ENCODE peak calls at places on chromosomes 7 and 10, in five cellular contexts. R is HepG2, J is SK-N-SH, X is H1, V is K562. Q is an unnamed sample.

GRCh38 chr10:124388476-124388822 is 30.3 kb downstream of the OAT start:
- DNase-seq in R (no peak), V (no peak), X (no peak), J (no peak), Q (no peak)

GRCh38 chr7:20776214-20776875 is 10.3 kb downstream of the SP8 start:
- DNase-seq in X (no peak), J (no peak), V (no peak), R (no peak), Q (no peak)

GRCh38 chr10:60955957-60956425 is 12.0 kb upstream of the RHOBTB1 start:
- DNase-seq in X (no peak), R (peak), J (no peak), V (no peak), Q (peak)

GRCh38 chr10:79068562-79069324 is at the start of gene ZMIZ1:
- DNase-seq in R (peak), V (peak), J (peak), X (no peak), Q (peak)

GRCh38 chr7:98163704-98164478 is 47.3 kb upstream of the BHLHA15 start:
- DNase-seq in R (no peak), J (no peak), X (no peak), V (no peak), Q (no peak)

GRCh38 chr10:99775850-99776249 is 6.6 kb upstream of the ABCC2 start:
- DNase-seq in V (no peak), X (no peak), J (peak), R (peak), Q (no peak)

GRCh38 chr7:155589001-155589980 is 42.9 kb upstream of the CNPY1 start:
- DNase-seq in X (no peak), R (no peak), V (no peak), J (no peak), Q (no peak)

GRCh38 chr10:21171936-21172773 is 275.0 kb upstream of the NEBL start:
- DNase-seq in X (no peak), R (no peak), J (no peak), V (no peak), Q (no peak)

GRCh38 chr10:70142555-70142954 is 3.9 kb downstream of the TYSND1 start:
- DNase-seq in V (no peak), J (no peak), X (no peak), R (no peak), Q (no peak)

GRCh38 chr10:14661818-14662217 is 112.9 kb downstream of the FAM107B start:
- DNase-seq in J (no peak), X (no peak), R (no peak), V (no peak), Q (no peak)

GRCh38 chr10:98404571-98405396 is 10.2 kb downstream of the PYROXD2 start:
- DNase-seq in R (no peak), V (no peak), J (no peak), X (no peak), Q (no peak)

GRCh38 chr10:89975716-89976243 is 274.4 kb downstream of the KIF20B start:
- DNase-seq in R (no peak), X (no peak), V (no peak), J (no peak), Q (no peak)

GRCh38 chr7:127943541-127944521 is 87.4 kb downstream of the LRRC4 start:
- DNase-seq in V (no peak), J (peak), R (no peak), X (no peak), Q (no peak)

GRCh38 chr7:92751902-92752901 is 84.2 kb downstream of the CDK6 start:
- DNase-seq in J (no peak), R (peak), X (no peak), V (no peak), Q (no peak)

GRCh38 chr7:102117743-102118142 is 168.9 kb upstream of the SH2B2 start:
- DNase-seq in J (peak), V (no peak), X (no peak), R (no peak), Q (no peak)

GRCh38 chr7:12028508-12028907 is 182.6 kb upstream of the TMEM106B start:
- DNase-seq in V (no peak), X (no peak), J (no peak), R (no peak), Q (no peak)

GRCh38 chr10:84606428-84606827 is 278.0 kb downstream of the CCSER2 start:
- DNase-seq in J (no peak), R (no peak), X (no peak), V (no peak), Q (no peak)

DNA sequence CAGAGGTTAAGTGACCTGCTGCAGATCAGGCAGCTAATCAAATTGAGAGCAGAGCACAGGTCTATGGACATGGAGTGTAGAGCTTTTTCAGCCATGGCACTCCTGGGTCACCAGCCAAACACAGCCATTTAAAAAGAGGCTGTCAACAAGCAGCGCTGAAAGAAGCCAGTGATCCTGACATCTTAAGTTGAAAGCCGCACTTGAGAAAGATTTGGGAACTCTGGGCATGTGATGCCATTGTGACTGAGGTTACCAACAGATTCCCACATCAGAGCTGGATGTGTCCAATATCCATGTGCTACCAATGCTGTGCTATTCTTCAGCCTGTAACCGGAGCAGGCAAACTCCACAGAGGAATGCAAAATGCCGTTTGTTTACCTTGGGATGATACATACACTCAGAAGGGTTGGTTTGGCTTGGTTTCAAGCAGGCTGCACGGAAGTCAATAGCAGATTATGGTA is 56.2 kb upstream of the ABLIM1 start:
- DNase-seq in J (no peak), V (no peak), R (peak), X (no peak), Q (peak)
- TF ChIP-seq JUND in J (no peak), V (no peak), R (peak), X (no peak), Q (no peak)

GRCh38 chr7:31663072-31663471 is 23.9 kb upstream of the PPP1R17 start:
- DNase-seq in R (peak), X (peak), V (no peak), J (no peak), Q (no peak)
- TF ChIP-seq JUND in R (no peak), X (no peak), V (no peak), J (no peak), Q (no peak)

GRCh38 chr10:132447446-132448247 is 50.6 kb downstream of the PWWP2B start:
- DNase-seq in R (peak), X (no peak), J (no peak), V (no peak), Q (peak)
- TF ChIP-seq JUND in R (no peak), X (no peak), J (no peak), V (no peak), Q (no peak)

GRCh38 chr7:7433736-7434260 is 101.9 kb downstream of the COL28A1 start:
- DNase-seq in R (no peak), J (no peak), X (no peak), V (no peak), Q (no peak)

GRCh38 chr7:7432979-7433378 is 102.7 kb downstream of the COL28A1 start:
- DNase-seq in R (no peak), J (no peak), V (no peak), X (no peak), Q (no peak)

GRCh38 chr7:7434379-7434778 is 101.3 kb downstream of the COL28A1 start:
- DNase-seq in J (no peak), V (no peak), X (no peak), R (no peak), Q (no peak)

GRCh38 chr7:7438851-7439250 is 96.8 kb downstream of the COL28A1 start:
- DNase-seq in R (peak), X (peak), V (no peak), J (no peak), Q (no peak)

GRCh38 chr7:7435978-7436377 is 99.7 kb downstream of the COL28A1 start:
- DNase-seq in X (no peak), R (no peak), V (no peak), J (no peak), Q (no peak)
- TF ChIP-seq JUND in X (no peak), R (no peak), V (no peak), J (no peak), Q (no peak)

GRCh38 chr10:3570855-3571266 is 214.1 kb downstream of the KLF6 start:
- DNase-seq in V (no peak), X (no peak), J (no peak), R (no peak), Q (no peak)
- TF ChIP-seq JUND in V (no peak), X (no peak), J (no peak), R (no peak), Q (no peak)

GRCh38 chr7:125971656-125972055 is 1042.0 kb upstream of the POT1 start:
- DNase-seq in R (no peak), V (no peak), X (no peak), J (no peak), Q (no peak)

DNA sequence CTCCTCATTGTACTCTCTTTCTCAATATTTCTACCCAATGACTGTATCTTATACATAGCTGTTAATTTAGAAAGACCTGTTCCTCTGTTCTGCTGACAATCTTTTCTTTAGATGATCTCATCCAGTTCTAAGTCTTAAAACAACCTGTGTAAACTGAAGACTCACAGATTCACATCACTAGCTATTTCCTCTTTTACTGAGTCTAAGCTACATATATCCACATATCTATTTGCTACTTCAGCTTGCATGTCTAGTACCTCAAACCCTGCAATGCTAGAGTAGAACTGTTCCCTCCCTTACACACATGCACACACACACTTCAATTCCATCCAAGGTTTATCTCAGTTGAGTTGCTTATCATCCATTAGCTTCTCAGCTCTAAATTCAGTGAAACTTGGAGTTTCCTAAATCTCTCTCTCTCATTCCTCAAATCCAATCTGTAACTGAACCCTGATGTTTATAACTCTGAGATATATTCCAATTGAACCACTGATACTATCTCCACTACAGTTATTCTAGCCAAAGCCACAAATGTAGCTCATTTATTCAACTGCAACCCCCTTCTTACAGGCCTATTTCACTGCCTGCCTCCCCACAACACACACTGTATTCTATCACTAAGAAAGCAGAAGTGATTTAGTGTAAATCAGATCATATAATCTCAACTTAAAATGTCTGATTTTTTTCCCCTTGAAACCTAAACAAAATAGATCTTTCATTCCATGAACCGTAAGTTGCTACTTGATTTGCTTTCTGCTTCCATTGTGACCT is 1036.8 kb upstream of the POT1 start:
- DNase-seq in J (no peak), X (no peak), R (no peak), V (no peak), Q (no peak)
- TF ChIP-seq JUND in J (no peak), X (no peak), R (no peak), V (no peak), Q (no peak)

DNA sequence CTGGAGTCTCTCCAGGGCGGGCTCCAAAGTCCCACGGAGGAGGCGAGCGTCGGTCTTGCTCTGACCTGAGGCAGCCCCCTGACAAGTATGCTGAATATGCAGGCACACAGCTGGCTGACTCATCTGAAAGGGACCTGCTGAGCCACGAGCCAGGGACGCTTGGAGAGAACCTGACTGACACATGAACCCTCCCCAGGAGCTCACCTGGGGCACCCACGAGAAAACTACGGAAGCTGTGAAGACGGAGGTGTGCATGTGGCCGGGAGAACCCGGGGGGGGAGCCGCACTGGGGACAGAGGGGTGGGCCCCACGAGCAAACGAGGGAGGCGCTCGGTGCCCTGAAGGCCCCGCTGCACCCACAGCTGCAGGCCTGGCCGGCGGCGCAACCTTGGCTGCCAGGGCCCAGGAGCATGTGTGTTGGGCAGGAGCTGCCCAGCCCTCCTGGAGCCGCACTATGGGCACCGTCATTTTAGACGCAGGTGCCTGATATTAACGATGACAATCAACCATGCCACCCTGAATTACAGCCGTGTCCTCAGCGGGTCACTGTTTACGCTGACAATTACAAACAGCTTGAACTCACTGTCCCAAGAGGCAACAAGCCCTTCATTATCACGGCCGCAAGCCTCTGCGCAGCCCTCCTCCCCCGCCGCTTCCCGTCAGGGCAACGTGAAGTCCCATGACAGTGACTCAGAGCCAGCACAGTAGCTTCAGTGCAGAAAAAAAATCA is 64.7 kb downstream of the DIP2C start:
- DNase-seq in R (peak), X (peak), J (peak), V (no peak), Q (no peak)
- TF ChIP-seq JUND in R (no peak), X (peak), J (no peak), V (peak), Q (no peak)

GRCh38 chr7:134440067-134440466 is 18.8 kb downstream of the AKR1B1 start:
- DNase-seq in V (no peak), X (no peak), J (no peak), R (no peak), Q (no peak)
- TF ChIP-seq JUND in V (no peak), X (no peak), J (no peak), R (no peak), Q (no peak)

GRCh38 chr7:2247141-2247985 is 5.3 kb downstream of the NUDT1 start:
- DNase-seq in X (no peak), R (no peak), V (peak), J (peak), Q (peak)
- TF ChIP-seq JUND in X (no peak), R (no peak), V (no peak), J (no peak), Q (no peak)

GRCh38 chr7:5139998-5140397 is 50.0 kb upstream of the WIPI2 start:
- DNase-seq in J (peak), V (no peak), X (no peak), R (peak), Q (no peak)
- TF ChIP-seq JUND in J (no peak), V (peak), X (no peak), R (no peak), Q (no peak)